ENCODE peak calls at places on chromosomes 2 and 18, in nine cellular contexts. V is right lobe of liver, I is fibroblast of lung, X is heart left ventricle, J is body of pancreas, M is left ventricle myocardium inferior, B is SK-N-SH, R is adrenal gland, N is colonic mucosa. Y is an unnamed sample.

GRCh38 chr2:204453730-204454167 is 91.5 kb upstream of the PARD3B start:
- DNase-seq in V (no peak), I (peak; percentile 7), X (peak; percentile 53), J (peak; percentile 9), M (peak; percentile 25), B (peak; percentile 11), R (no peak), N (peak; percentile 61), Y (no peak)

GRCh38 chr2:227451655-227451992 is 20.3 kb upstream of the AGFG1 start:
- DNase-seq in V (no peak), I (no peak), X (no peak), J (no peak), M (no peak), B (no peak), R (no peak), N (no peak), Y (no peak)

GRCh38 chr18:53408271-53408670 is 816.2 kb downstream of the MBD2 start:
- DNase-seq in V (no peak), I (no peak), X (no peak), J (no peak), M (no peak), B (no peak), R (no peak), N (no peak), Y (no peak)

GRCh38 chr2:130355578-130356431 is at the start of gene PTPN18:
- DNase-seq in V (peak; percentile 97), I (peak; percentile 83), X (peak; percentile 95), J (peak; percentile 92), M (peak; percentile 94), B (peak; percentile 97), R (peak; percentile 89), N (peak; percentile 92), Y (peak; percentile 45)

GRCh38 chr2:237465515-237466227 is 21.4 kb upstream of the MLPH start:
- DNase-seq in V (no peak), I (peak; percentile 99), X (no peak), J (no peak), M (no peak), B (no peak), R (no peak), N (no peak), Y (no peak)

GRCh38 chr2:218448934-218449333 is 30.0 kb downstream of the VIL1 start:
- DNase-seq in V (no peak), I (peak; percentile 4), X (no peak), J (no peak), M (no peak), B (no peak), R (no peak), N (peak; percentile 66), Y (no peak)

GRCh38 chr2:171762879-171763573 is 75.8 kb downstream of the DYNC1I2 start:
- DNase-seq in V (no peak), I (peak; percentile 59), X (no peak), J (no peak), M (no peak), B (peak; percentile 20), R (no peak), N (no peak), Y (no peak)

GRCh38 chr18:55735199-55735855 is 147.3 kb upstream of the TCF4 start:
- DNase-seq in V (no peak), I (no peak), X (no peak), J (no peak), M (no peak), B (no peak), R (no peak), N (no peak), Y (no peak)

GRCh38 chr2:237131749-237132148 is 46.1 kb downstream of the COPS8 start:
- DNase-seq in V (no peak), I (peak; percentile 25), X (no peak), J (no peak), M (no peak), B (no peak), R (no peak), N (no peak), Y (no peak)

GRCh38 chr2:66854304-66854703 is 419.4 kb downstream of the MEIS1 start:
- DNase-seq in V (no peak), I (peak; percentile 79), X (no peak), J (no peak), M (no peak), B (no peak), R (no peak), N (no peak), Y (no peak)

GRCh38 chr2:34266908-34267697 is 668.0 kb upstream of the FAM98A start:
- DNase-seq in V (no peak), I (no peak), X (no peak), J (no peak), M (no peak), B (no peak), R (no peak), N (no peak), Y (no peak)

DNA sequence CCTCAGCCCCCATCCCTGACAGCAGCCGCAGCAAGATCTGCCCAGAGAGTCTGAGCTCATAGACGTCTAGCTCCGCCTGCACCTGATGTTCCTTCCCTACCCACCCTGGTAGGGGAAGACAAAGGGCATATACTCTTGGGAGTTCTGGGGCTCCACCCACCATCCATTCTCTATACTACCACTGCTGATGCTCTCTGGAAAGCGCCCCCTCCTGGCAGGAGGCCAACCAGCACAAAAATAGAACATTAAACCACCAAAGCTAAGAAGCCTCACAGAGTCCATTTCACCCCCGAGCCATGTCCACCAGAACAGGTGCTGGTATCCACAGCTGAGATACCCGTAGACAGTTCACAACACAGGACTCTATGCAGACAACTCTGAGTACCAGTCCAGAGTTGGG is 662.6 kb upstream of the FAM98A start:
- DNase-seq in V (no peak), I (no peak), X (no peak), J (no peak), M (no peak), B (no peak), R (no peak), N (no peak), Y (no peak)
- H3K27ac ChIP-seq in V (no peak overlapping the region), I (no peak overlapping the region), X (no peak overlapping the region), J (no peak overlapping the region), M (no peak overlapping the region), B (no peak overlapping the region), R (no peak overlapping the region), N (no peak overlapping the region), Y (no peak overlapping the region)

GRCh38 chr2:140242889-140243288 is 1462.7 kb upstream of the NXPH2 start:
- DNase-seq in V (no peak), I (no peak), X (no peak), J (no peak), M (no peak), B (no peak), R (no peak), N (no peak), Y (no peak)
- H3K9me3 ChIP-seq in V (no peaks in the 10 kb centered on the region), I (no peaks in the 10 kb centered on the region), X (no peaks in the 10 kb centered on the region), J (no peaks in the 10 kb centered on the region), M (no peaks in the 10 kb centered on the region), B (no peaks in the 10 kb centered on the region), R (no peaks in the 10 kb centered on the region), N (no peaks in the 10 kb centered on the region), Y (no peaks in the 10 kb centered on the region)

GRCh38 chr2:132837764-132838163 is 167.8 kb upstream of the LYPD1 start:
- DNase-seq in V (no peak), I (no peak), X (no peak), J (no peak), M (no peak), B (no peak), R (no peak), N (no peak), Y (no peak)
- TF ChIP-seq CTCF in V (no peak), I (no peak), X (no peak), J (no peak), M (no peak), B (no peak), R (no peak), N (no peak), Y (no peak)

GRCh38 chr2:239211391-239212094 is 189.3 kb downstream of the HDAC4 start:
- DNase-seq in V (no peak), I (peak; percentile 53), X (no peak), J (no peak), M (peak; percentile 11), B (no peak), R (peak; percentile 11), N (no peak), Y (no peak)
- H3K27ac ChIP-seq in V (no peak overlapping the region), I (no peak overlapping the region), X (peak overlapping the region; percentile 20), J (no peak overlapping the region), M (no peak overlapping the region), B (no peak overlapping the region), R (no peak overlapping the region), N (no peak overlapping the region), Y (no peak overlapping the region)

GRCh38 chr18:35641467-35641866 is 59.9 kb downstream of the GALNT1 start:
- DNase-seq in V (no peak), I (no peak), X (no peak), J (no peak), M (no peak), B (no peak), R (no peak), N (no peak), Y (no peak)

GRCh38 chr18:35639296-35639695 is 57.8 kb downstream of the GALNT1 start:
- DNase-seq in V (no peak), I (no peak), X (no peak), J (no peak), M (no peak), B (no peak), R (no peak), N (no peak), Y (no peak)

GRCh38 chr18:35642802-35643201 is 61.3 kb downstream of the GALNT1 start:
- DNase-seq in V (no peak), I (peak; percentile 11), X (no peak), J (no peak), M (no peak), B (no peak), R (no peak), N (no peak), Y (no peak)

GRCh38 chr18:35646449-35646848 is 64.9 kb downstream of the GALNT1 start:
- DNase-seq in V (no peak), I (peak; percentile 7), X (no peak), J (no peak), M (no peak), B (no peak), R (no peak), N (no peak), Y (no peak)

GRCh38 chr18:35641916-35642315 is 60.4 kb downstream of the GALNT1 start:
- DNase-seq in V (no peak), I (peak; percentile 10), X (no peak), J (no peak), M (no peak), B (no peak), R (no peak), N (no peak), Y (no peak)
- H3K9me3 ChIP-seq in V (no peaks in the 10 kb centered on the region), I (no peaks in the 10 kb centered on the region), X (no peaks in the 10 kb centered on the region), J (no peaks in the 10 kb centered on the region), M (peaks cover 13% of the 10 kb centered on the region), B (no peaks in the 10 kb centered on the region), R (no peaks in the 10 kb centered on the region), N (no peaks in the 10 kb centered on the region), Y (no peaks in the 10 kb centered on the region)

GRCh38 chr2:11743846-11744553 is 2.4 kb upstream of the LPIN1 start:
- DNase-seq in V (peak; percentile 93), I (peak; percentile 100), X (peak; percentile 96), J (peak; percentile 97), M (peak; percentile 94), B (peak; percentile 94), R (peak; percentile 99), N (peak; percentile 96), Y (peak; percentile 55)
- TF ChIP-seq CTCF in V (no peak), I (no peak), X (no peak), J (no peak), M (no peak), B (no peak), R (no peak), N (no peak), Y (no peak)